ENCODE peak calls at places on chromosomes 11 and 22, in ten cellular contexts. One of them, this sample, is unnamed. For H3K4me1 and H3K36me3, the result is how much of the 10 kb centered on the place peaks cover.

GRCh38 chr22:47620391-47620790 is 857.9 kb downstream of the TBC1D22A start:
- DNase-seq in naive thymus-derived CD4-positive, alpha-beta T cell: no peak
- DNase-seq in CD8-positive, alpha-beta T cell: no peak
- DNase-seq in fibroblast of lung: no peak
- DNase-seq in ascending aorta: no peak
- DNase-seq in left ventricle myocardium inferior: no peak
- DNase-seq in kidney: no peak
- DNase-seq in breast epithelium: no peak
- DNase-seq in spleen: peak
- DNase-seq in neuronal stem cell: no peak
- DNase-seq in this sample: peak

GRCh38 chr11:2315395-2316168 is 13.8 kb downstream of the TSPAN32 start:
- DNase-seq in naive thymus-derived CD4-positive, alpha-beta T cell: no peak
- DNase-seq in CD8-positive, alpha-beta T cell: no peak
- DNase-seq in fibroblast of lung: no peak
- DNase-seq in ascending aorta: no peak
- DNase-seq in left ventricle myocardium inferior: peak
- DNase-seq in kidney: no peak
- DNase-seq in breast epithelium: peak
- DNase-seq in spleen: peak
- DNase-seq in neuronal stem cell: no peak
- DNase-seq in this sample: no peak

GRCh38 chr11:606245-606644 is 9.5 kb downstream of the IRF7 start:
- DNase-seq in naive thymus-derived CD4-positive, alpha-beta T cell: no peak
- DNase-seq in CD8-positive, alpha-beta T cell: no peak
- DNase-seq in fibroblast of lung: peak
- DNase-seq in ascending aorta: no peak
- DNase-seq in left ventricle myocardium inferior: peak
- DNase-seq in kidney: peak
- DNase-seq in breast epithelium: peak
- DNase-seq in spleen: no peak
- DNase-seq in neuronal stem cell: no peak
- DNase-seq in this sample: no peak

GRCh38 chr11:69984457-69985261 is 93.5 kb upstream of the ANO1 start:
- DNase-seq in naive thymus-derived CD4-positive, alpha-beta T cell: no peak
- DNase-seq in CD8-positive, alpha-beta T cell: no peak
- DNase-seq in fibroblast of lung: no peak
- DNase-seq in ascending aorta: no peak
- DNase-seq in left ventricle myocardium inferior: no peak
- DNase-seq in kidney: peak
- DNase-seq in breast epithelium: no peak
- DNase-seq in spleen: peak
- DNase-seq in neuronal stem cell: no peak
- DNase-seq in this sample: no peak

GRCh38 chr11:113859665-113860064 is 15.7 kb downstream of the USP28 start:
- DNase-seq in naive thymus-derived CD4-positive, alpha-beta T cell: no peak
- DNase-seq in CD8-positive, alpha-beta T cell: no peak
- DNase-seq in fibroblast of lung: no peak
- DNase-seq in ascending aorta: no peak
- DNase-seq in left ventricle myocardium inferior: no peak
- DNase-seq in kidney: no peak
- DNase-seq in breast epithelium: no peak
- DNase-seq in spleen: no peak
- DNase-seq in neuronal stem cell: no peak
- DNase-seq in this sample: no peak

GRCh38 chr22:40797427-40797826 is 21.7 kb downstream of the SLC25A17 start:
- DNase-seq in naive thymus-derived CD4-positive, alpha-beta T cell: no peak
- DNase-seq in CD8-positive, alpha-beta T cell: no peak
- DNase-seq in fibroblast of lung: peak
- DNase-seq in ascending aorta: no peak
- DNase-seq in left ventricle myocardium inferior: no peak
- DNase-seq in kidney: no peak
- DNase-seq in breast epithelium: no peak
- DNase-seq in spleen: no peak
- DNase-seq in neuronal stem cell: no peak
- DNase-seq in this sample: no peak

GRCh38 chr11:64063741-64064140 is 28.0 kb downstream of the FLRT1 start:
- DNase-seq in naive thymus-derived CD4-positive, alpha-beta T cell: no peak
- DNase-seq in CD8-positive, alpha-beta T cell: no peak
- DNase-seq in fibroblast of lung: no peak
- DNase-seq in ascending aorta: no peak
- DNase-seq in left ventricle myocardium inferior: no peak
- DNase-seq in kidney: no peak
- DNase-seq in breast epithelium: no peak
- DNase-seq in spleen: no peak
- DNase-seq in neuronal stem cell: no peak
- DNase-seq in this sample: no peak

GRCh38 chr11:469684-470667 is 19.9 kb downstream of the PTDSS2 start:
- DNase-seq in naive thymus-derived CD4-positive, alpha-beta T cell: no peak
- DNase-seq in CD8-positive, alpha-beta T cell: no peak
- DNase-seq in fibroblast of lung: peak
- DNase-seq in ascending aorta: no peak
- DNase-seq in left ventricle myocardium inferior: no peak
- DNase-seq in kidney: peak
- DNase-seq in breast epithelium: peak
- DNase-seq in spleen: peak
- DNase-seq in neuronal stem cell: no peak
- DNase-seq in this sample: no peak

GRCh38 chr22:25081409-25081824 is 118.2 kb upstream of the CRYBB3 start:
- DNase-seq in naive thymus-derived CD4-positive, alpha-beta T cell: peak
- DNase-seq in CD8-positive, alpha-beta T cell: peak
- DNase-seq in fibroblast of lung: peak
- DNase-seq in ascending aorta: no peak
- DNase-seq in left ventricle myocardium inferior: no peak
- DNase-seq in kidney: no peak
- DNase-seq in breast epithelium: no peak
- DNase-seq in spleen: no peak
- DNase-seq in neuronal stem cell: no peak
- DNase-seq in this sample: no peak

GRCh38 chr11:10429526-10429925 is 25.5 kb upstream of the AMPD3 start:
- DNase-seq in naive thymus-derived CD4-positive, alpha-beta T cell: no peak
- DNase-seq in CD8-positive, alpha-beta T cell: no peak
- DNase-seq in fibroblast of lung: no peak
- DNase-seq in ascending aorta: no peak
- DNase-seq in left ventricle myocardium inferior: no peak
- DNase-seq in kidney: no peak
- DNase-seq in breast epithelium: no peak
- DNase-seq in spleen: no peak
- DNase-seq in neuronal stem cell: no peak
- DNase-seq in this sample: no peak

GRCh38 chr11:82845336-82846036 is 54.7 kb downstream of the PRCP start:
- DNase-seq in naive thymus-derived CD4-positive, alpha-beta T cell: no peak
- DNase-seq in CD8-positive, alpha-beta T cell: no peak
- DNase-seq in fibroblast of lung: no peak
- DNase-seq in ascending aorta: no peak
- DNase-seq in left ventricle myocardium inferior: no peak
- DNase-seq in kidney: no peak
- DNase-seq in breast epithelium: no peak
- DNase-seq in spleen: no peak
- DNase-seq in neuronal stem cell: peak
- DNase-seq in this sample: no peak

GRCh38 chr11:64250875-64251721 is at the start of gene PLCB3:
- DNase-seq in naive thymus-derived CD4-positive, alpha-beta T cell: peak
- DNase-seq in CD8-positive, alpha-beta T cell: peak
- DNase-seq in fibroblast of lung: peak
- DNase-seq in ascending aorta: no peak
- DNase-seq in left ventricle myocardium inferior: peak
- DNase-seq in kidney: peak
- DNase-seq in breast epithelium: no peak
- DNase-seq in spleen: peak
- DNase-seq in neuronal stem cell: peak
- DNase-seq in this sample: no peak

GRCh38 chr11:9092846-9093778 is 1.7 kb upstream of the SCUBE2 start:
- DNase-seq in naive thymus-derived CD4-positive, alpha-beta T cell: no peak
- DNase-seq in CD8-positive, alpha-beta T cell: no peak
- DNase-seq in fibroblast of lung: peak
- DNase-seq in ascending aorta: no peak
- DNase-seq in left ventricle myocardium inferior: no peak
- DNase-seq in kidney: no peak
- DNase-seq in breast epithelium: no peak
- DNase-seq in spleen: no peak
- DNase-seq in neuronal stem cell: no peak
- DNase-seq in this sample: peak

GRCh38 chr11:126430581-126431320 is 75.3 kb downstream of the ST3GAL4 start:
- DNase-seq in naive thymus-derived CD4-positive, alpha-beta T cell: no peak
- DNase-seq in CD8-positive, alpha-beta T cell: no peak
- DNase-seq in fibroblast of lung: no peak
- DNase-seq in ascending aorta: no peak
- DNase-seq in left ventricle myocardium inferior: no peak
- DNase-seq in kidney: no peak
- DNase-seq in breast epithelium: no peak
- DNase-seq in spleen: no peak
- DNase-seq in neuronal stem cell: no peak
- DNase-seq in this sample: no peak

GRCh38 chr11:47413908-47414684 is 5.7 kb downstream of the SLC39A13 start:
- DNase-seq in naive thymus-derived CD4-positive, alpha-beta T cell: no peak
- DNase-seq in CD8-positive, alpha-beta T cell: no peak
- DNase-seq in fibroblast of lung: peak
- DNase-seq in ascending aorta: no peak
- DNase-seq in left ventricle myocardium inferior: no peak
- DNase-seq in kidney: peak
- DNase-seq in breast epithelium: no peak
- DNase-seq in spleen: no peak
- DNase-seq in neuronal stem cell: no peak
- DNase-seq in this sample: no peak

GRCh38 chr11:86116996-86117705 is 48.3 kb upstream of the PICALM start:
- DNase-seq in naive thymus-derived CD4-positive, alpha-beta T cell: no peak
- DNase-seq in CD8-positive, alpha-beta T cell: no peak
- DNase-seq in fibroblast of lung: no peak
- DNase-seq in ascending aorta: no peak
- DNase-seq in left ventricle myocardium inferior: no peak
- DNase-seq in kidney: no peak
- DNase-seq in breast epithelium: no peak
- DNase-seq in spleen: no peak
- DNase-seq in neuronal stem cell: no peak
- DNase-seq in this sample: no peak
- H3K4me1 ChIP-seq in naive thymus-derived CD4-positive, alpha-beta T cell: under half
- H3K4me1 ChIP-seq in CD8-positive, alpha-beta T cell: under half
- H3K4me1 ChIP-seq in fibroblast of lung: under half
- H3K4me1 ChIP-seq in ascending aorta: under half
- H3K4me1 ChIP-seq in left ventricle myocardium inferior: under half
- H3K4me1 ChIP-seq in kidney: under half
- H3K4me1 ChIP-seq in breast epithelium: under half
- H3K4me1 ChIP-seq in spleen: under half
- H3K4me1 ChIP-seq in neuronal stem cell: under half
- H3K4me1 ChIP-seq in this sample: under half

DNA sequence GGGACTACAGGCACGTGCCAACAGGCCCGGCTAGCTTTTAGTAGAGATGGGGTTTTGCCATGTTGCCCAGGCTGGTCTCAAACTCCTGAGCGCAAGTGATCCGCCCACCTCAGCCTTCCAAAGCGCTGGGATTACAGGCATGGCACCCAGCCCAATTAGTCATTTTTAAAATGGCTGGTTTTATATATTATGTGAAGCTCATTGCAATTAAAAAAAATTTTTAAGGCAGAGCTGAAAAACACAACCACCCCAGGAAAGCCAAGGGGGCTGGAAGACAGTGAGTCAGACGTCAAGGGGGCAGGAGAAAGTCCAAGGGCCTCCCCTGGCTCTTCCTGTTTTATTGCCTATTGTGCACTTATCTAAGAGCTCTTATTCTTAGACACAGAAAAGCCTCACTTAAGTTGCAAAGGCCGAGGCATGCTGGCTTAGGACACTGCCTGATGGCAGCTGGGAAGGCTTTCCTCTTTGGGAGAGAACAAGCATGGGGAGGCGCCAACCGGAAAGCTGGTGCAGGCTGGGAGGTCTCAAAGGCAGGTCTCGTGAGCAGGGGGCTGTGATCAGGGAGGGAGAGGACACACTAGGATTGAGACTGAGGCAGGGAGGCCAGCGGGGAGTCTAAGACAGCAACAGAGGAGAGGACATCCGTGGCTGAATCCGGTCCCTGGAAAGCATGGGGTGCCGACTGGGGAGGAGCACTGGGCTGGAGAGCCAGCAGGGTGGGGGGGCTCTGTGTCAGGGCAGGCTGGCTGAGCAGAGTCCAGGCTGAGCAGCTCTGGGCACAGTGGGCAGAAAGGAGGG is 11.1 kb upstream of the OSM start:
- DNase-seq in naive thymus-derived CD4-positive, alpha-beta T cell: no peak
- DNase-seq in CD8-positive, alpha-beta T cell: no peak
- DNase-seq in fibroblast of lung: peak
- DNase-seq in ascending aorta: no peak
- DNase-seq in left ventricle myocardium inferior: no peak
- DNase-seq in kidney: peak
- DNase-seq in breast epithelium: no peak
- DNase-seq in spleen: no peak
- DNase-seq in neuronal stem cell: no peak
- DNase-seq in this sample: no peak
- H3K4me3 ChIP-seq in naive thymus-derived CD4-positive, alpha-beta T cell: no peak
- H3K4me3 ChIP-seq in CD8-positive, alpha-beta T cell: no peak
- H3K4me3 ChIP-seq in fibroblast of lung: no peak
- H3K4me3 ChIP-seq in ascending aorta: peak
- H3K4me3 ChIP-seq in left ventricle myocardium inferior: no peak
- H3K4me3 ChIP-seq in kidney: no peak
- H3K4me3 ChIP-seq in breast epithelium: no peak
- H3K4me3 ChIP-seq in spleen: no peak
- H3K4me3 ChIP-seq in neuronal stem cell: no peak
- H3K4me3 ChIP-seq in this sample: no peak

GRCh38 chr22:46329616-46330015 is 5.9 kb upstream of the TRMU start:
- DNase-seq in naive thymus-derived CD4-positive, alpha-beta T cell: no peak
- DNase-seq in CD8-positive, alpha-beta T cell: no peak
- DNase-seq in fibroblast of lung: no peak
- DNase-seq in ascending aorta: no peak
- DNase-seq in left ventricle myocardium inferior: no peak
- DNase-seq in kidney: peak
- DNase-seq in breast epithelium: no peak
- DNase-seq in spleen: peak
- DNase-seq in neuronal stem cell: no peak
- DNase-seq in this sample: no peak
- H3K36me3 ChIP-seq in naive thymus-derived CD4-positive, alpha-beta T cell: under half
- H3K36me3 ChIP-seq in CD8-positive, alpha-beta T cell: under half
- H3K36me3 ChIP-seq in fibroblast of lung: under half
- H3K36me3 ChIP-seq in ascending aorta: under half
- H3K36me3 ChIP-seq in left ventricle myocardium inferior: under half
- H3K36me3 ChIP-seq in kidney: under half
- H3K36me3 ChIP-seq in breast epithelium: under half
- H3K36me3 ChIP-seq in spleen: half or more
- H3K36me3 ChIP-seq in neuronal stem cell: half or more
- H3K36me3 ChIP-seq in this sample: under half

DNA sequence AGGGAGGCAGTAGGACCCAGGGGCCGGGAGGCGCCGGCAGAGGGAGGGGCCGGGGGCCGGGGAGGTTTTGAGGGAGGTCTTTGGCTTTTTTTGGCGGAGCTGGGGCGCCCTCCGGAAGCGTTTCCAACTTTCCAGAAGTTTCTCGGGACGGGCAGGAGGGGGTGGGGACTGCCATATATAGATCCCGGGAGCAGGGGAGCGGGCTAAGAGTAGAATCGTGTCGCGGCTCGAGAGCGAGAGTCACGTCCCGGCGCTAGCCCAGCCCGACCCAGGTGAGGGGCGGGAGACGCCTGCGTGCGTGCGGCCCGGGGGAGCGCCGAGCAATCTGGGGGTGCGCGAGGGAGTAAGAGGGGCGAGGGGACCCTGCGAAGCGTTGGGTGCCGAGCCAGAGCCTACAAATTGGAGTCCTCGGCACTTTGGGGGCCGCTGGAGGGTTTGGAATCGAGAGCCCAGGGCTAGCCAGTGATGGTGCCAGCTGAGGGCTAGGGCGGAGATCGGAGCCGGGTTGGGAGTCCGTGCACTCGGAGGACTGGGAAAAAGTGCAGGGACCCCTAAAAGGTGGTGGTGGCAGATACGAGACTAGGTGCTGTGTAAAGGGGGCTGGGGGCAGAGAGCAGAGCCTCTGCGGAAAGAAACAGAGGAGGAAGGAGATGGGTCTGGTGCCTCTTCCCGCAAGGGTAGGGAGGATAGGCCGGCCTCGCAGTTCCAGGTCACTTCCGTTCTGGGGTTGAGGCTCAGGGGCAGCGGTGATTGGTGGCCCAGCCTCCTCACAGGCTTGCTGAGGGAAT is at the start of gene SERPINH1:
- DNase-seq in naive thymus-derived CD4-positive, alpha-beta T cell: peak
- DNase-seq in CD8-positive, alpha-beta T cell: peak
- DNase-seq in fibroblast of lung: peak
- DNase-seq in ascending aorta: peak
- DNase-seq in left ventricle myocardium inferior: peak
- DNase-seq in kidney: peak
- DNase-seq in breast epithelium: peak
- DNase-seq in spleen: peak
- DNase-seq in neuronal stem cell: no peak
- DNase-seq in this sample: peak
- H3K4me1 ChIP-seq in naive thymus-derived CD4-positive, alpha-beta T cell: under half
- H3K4me1 ChIP-seq in CD8-positive, alpha-beta T cell: under half
- H3K4me1 ChIP-seq in fibroblast of lung: under half
- H3K4me1 ChIP-seq in ascending aorta: half or more
- H3K4me1 ChIP-seq in left ventricle myocardium inferior: half or more
- H3K4me1 ChIP-seq in kidney: under half
- H3K4me1 ChIP-seq in breast epithelium: under half
- H3K4me1 ChIP-seq in spleen: half or more
- H3K4me1 ChIP-seq in neuronal stem cell: half or more
- H3K4me1 ChIP-seq in this sample: half or more